ENCODE peak calls at places on chromosomes 6 and 20, in ten cellular contexts. B is adipocyte; E is aorta; L is CD8-positive, alpha-beta T cell; O is thoracic aorta; H is psoas muscle; T is ovary; R is dorsolateral prefrontal cortex; W is heart left ventricle; U is left ventricle myocardium inferior. C is an unnamed sample. For H3K27me3, the result is how much of the 10 kb centered on the place peaks cover.

GRCh38 chr6:119201486-119201885 is 123.0 kb upstream of the FAM184A start:
- DNase-seq in B (no peak), R (no peak), H (no peak), E (no peak), U (no peak), L (no peak), T (no peak), W (no peak), O (no peak), C (no peak)

GRCh38 chr6:143531720-143532504 is 20.4 kb upstream of the FUCA2 start:
- DNase-seq in O (no peak), L (no peak), R (no peak), T (no peak), H (no peak), U (no peak), B (no peak), W (no peak), E (no peak), C (no peak)

GRCh38 chr6:137415127-137415833 is 78.9 kb downstream of the OLIG3 start:
- DNase-seq in T (peak), H (peak), W (peak), O (no peak), E (peak), B (peak), L (peak), R (peak), U (peak), C (peak)

GRCh38 chr20:61684583-61685235 is 381.0 kb downstream of the TAF4 start:
- DNase-seq in W (no peak), B (no peak), O (no peak), H (no peak), L (no peak), R (no peak), E (no peak), U (no peak), T (no peak), C (peak)

GRCh38 chr6:30618270-30618787 is 689 bp downstream of the MRPS18B start:
- DNase-seq in H (no peak), E (peak), O (no peak), L (no peak), U (no peak), T (no peak), W (no peak), R (no peak), B (no peak), C (no peak)

GRCh38 chr6:120774275-120774674 is 560.0 kb downstream of the TBC1D32 start:
- DNase-seq in W (no peak), E (no peak), B (no peak), R (no peak), O (no peak), H (no peak), T (no peak), L (no peak), U (no peak), C (no peak)

GRCh38 chr20:48301189-48301588 is 515.9 kb upstream of the SULF2 start:
- DNase-seq in L (no peak), E (no peak), B (no peak), H (no peak), U (no peak), T (no peak), R (no peak), O (no peak), W (no peak), C (no peak)

GRCh38 chr6:39084506-39084905 is 30.5 kb downstream of the SAYSD1 start:
- DNase-seq in U (peak), R (no peak), W (no peak), E (no peak), B (no peak), T (no peak), O (no peak), L (no peak), H (no peak), C (peak)

GRCh38 chr6:139027620-139028182 is 844 bp upstream of the ABRACL start:
- DNase-seq in B (no peak), H (no peak), O (no peak), T (no peak), U (no peak), R (no peak), L (no peak), W (no peak), E (no peak), C (no peak)

GRCh38 chr20:23687986-23688385 is 852 bp downstream of the CST4 start:
- DNase-seq in R (no peak), O (no peak), B (no peak), E (no peak), U (no peak), H (no peak), T (no peak), W (no peak), L (no peak), C (no peak)

GRCh38 chr6:30824698-30825097 is 59.6 kb upstream of the DDR1 start:
- DNase-seq in L (no peak), W (no peak), H (no peak), E (no peak), T (no peak), R (no peak), U (no peak), B (no peak), O (no peak), C (no peak)

GRCh38 chr6:109705258-109705657 is 14.2 kb downstream of the FIG4 start:
- DNase-seq in U (peak), H (peak), L (peak), B (peak), R (peak), O (peak), T (peak), W (peak), E (peak), C (peak)

GRCh38 chr6:100657678-100658330 is 193.1 kb upstream of the SIM1 start:
- DNase-seq in T (no peak), E (no peak), B (peak), W (no peak), U (no peak), L (no peak), O (no peak), H (no peak), R (no peak), C (no peak)

GRCh38 chr20:25355191-25355590 is 35.4 kb downstream of the ABHD12 start:
- DNase-seq in O (no peak), T (no peak), R (no peak), U (no peak), B (no peak), W (no peak), L (no peak), E (no peak), H (no peak), C (no peak)

GRCh38 chr20:56845546-56846081 is 216.5 kb downstream of the TFAP2C start:
- DNase-seq in H (no peak), B (no peak), O (no peak), R (no peak), W (no peak), U (no peak), E (no peak), T (no peak), L (no peak), C (no peak)

GRCh38 chr6:158999154-158999668 is 791 bp downstream of the RSPH3 start:
- DNase-seq in B (no peak), L (no peak), O (no peak), W (no peak), H (no peak), U (no peak), E (peak), T (no peak), R (no peak), C (no peak)

GRCh38 chr6:27501187-27501586 is 28.3 kb upstream of the ZNF184 start:
- DNase-seq in W (no peak), B (no peak), E (no peak), O (no peak), T (no peak), R (no peak), H (no peak), U (no peak), L (no peak), C (no peak)
- H3K27me3 ChIP-seq in W (under half), B (under half), E (under half), O (under half), T (under half), R (half or more), H (under half), U (under half), L (under half), C (under half)

GRCh38 chr20:63295846-63296245 is 2.9 kb downstream of the COL20A1 start:
- DNase-seq in E (no peak), U (no peak), O (no peak), R (no peak), T (no peak), W (no peak), H (no peak), L (no peak), B (no peak), C (peak)

GRCh38 chr20:63294536-63294900 is 1.5 kb downstream of the COL20A1 start:
- DNase-seq in O (no peak), T (no peak), U (no peak), H (no peak), R (no peak), W (no peak), L (no peak), E (no peak), B (no peak), C (peak)

GRCh38 chr20:63293866-63294535 is 1.0 kb downstream of the COL20A1 start:
- DNase-seq in L (no peak), E (no peak), T (no peak), U (no peak), R (no peak), W (no peak), O (no peak), B (no peak), H (no peak), C (peak)

GRCh38 chr20:63295422-63295821 is 2.4 kb downstream of the COL20A1 start:
- DNase-seq in O (no peak), W (no peak), E (no peak), T (no peak), R (no peak), L (no peak), B (no peak), U (no peak), H (no peak), C (peak)

DNA sequence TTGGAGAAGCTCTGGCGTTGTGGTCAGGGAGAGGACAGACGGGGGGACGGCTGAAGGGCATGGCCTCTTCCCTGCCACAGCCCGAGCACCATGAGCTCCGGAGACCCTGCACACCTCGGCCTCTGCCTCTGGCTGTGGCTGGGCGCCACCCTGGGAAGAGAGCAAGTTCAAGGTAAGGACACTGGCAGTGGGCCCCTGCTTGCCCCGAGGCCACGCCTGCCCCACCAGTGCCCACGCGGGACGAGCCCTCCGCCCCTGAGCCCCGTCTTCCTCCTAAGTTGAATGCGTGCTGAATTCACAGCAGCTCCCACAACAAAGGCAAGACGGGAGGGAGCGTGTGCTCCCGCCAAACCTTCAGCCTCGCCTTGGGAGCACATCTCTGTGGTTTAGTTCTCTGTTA is 2.0 kb downstream of the COL20A1 start:
- DNase-seq in U (no peak), H (no peak), B (no peak), L (no peak), W (no peak), E (no peak), O (no peak), T (no peak), R (no peak), C (peak)
- H3K27me3 ChIP-seq in U (half or more), H (under half), B (under half), L (under half), W (half or more), E (under half), O (under half), T (under half), R (under half), C (under half)

GRCh38 chr20:62710886-62711702 is 2.5 kb downstream of the NTSR1 start:
- DNase-seq in U (no peak), L (peak), T (no peak), E (no peak), B (no peak), O (no peak), H (no peak), R (no peak), W (no peak), C (peak)

GRCh38 chr20:62709537-62709905 is 885 bp downstream of the NTSR1 start:
- DNase-seq in U (no peak), W (no peak), H (no peak), R (no peak), T (no peak), O (no peak), E (no peak), B (no peak), L (no peak), C (peak)

GRCh38 chr20:62711703-62712101 is 3.1 kb downstream of the NTSR1 start:
- DNase-seq in H (no peak), R (no peak), L (no peak), E (no peak), O (no peak), U (no peak), W (no peak), B (no peak), T (peak), C (no peak)

GRCh38 chr20:62708591-62709536 is at the start of gene NTSR1:
- DNase-seq in E (no peak), O (no peak), W (no peak), H (no peak), B (peak), U (no peak), T (no peak), L (no peak), R (no peak), C (peak)

GRCh38 chr20:62710221-62710885 is 1.7 kb downstream of the NTSR1 start:
- DNase-seq in W (no peak), E (no peak), H (no peak), O (no peak), L (no peak), B (no peak), U (no peak), R (no peak), T (no peak), C (peak)
- H3K27me3 ChIP-seq in W (half or more), E (under half), H (under half), O (under half), L (under half), B (under half), U (half or more), R (under half), T (under half), C (under half)

GRCh38 chr20:615494-615893 is 5.4 kb upstream of the TCF15 start:
- DNase-seq in B (no peak), R (no peak), U (no peak), T (no peak), O (no peak), H (no peak), W (no peak), E (no peak), L (no peak), C (no peak)
- H3K27me3 ChIP-seq in B (under half), R (half or more), U (under half), T (under half), O (under half), H (under half), W (under half), E (under half), L (under half), C (under half)

GRCh38 chr20:33026779-33027759 is 4.4 kb upstream of the BPIFB6 start:
- DNase-seq in T (no peak), R (no peak), E (no peak), U (no peak), H (no peak), B (no peak), L (no peak), W (no peak), O (no peak), C (no peak)
- H3K27me3 ChIP-seq in T (under half), R (under half), E (under half), U (under half), H (under half), B (half or more), L (under half), W (under half), O (under half), C (under half)

DNA sequence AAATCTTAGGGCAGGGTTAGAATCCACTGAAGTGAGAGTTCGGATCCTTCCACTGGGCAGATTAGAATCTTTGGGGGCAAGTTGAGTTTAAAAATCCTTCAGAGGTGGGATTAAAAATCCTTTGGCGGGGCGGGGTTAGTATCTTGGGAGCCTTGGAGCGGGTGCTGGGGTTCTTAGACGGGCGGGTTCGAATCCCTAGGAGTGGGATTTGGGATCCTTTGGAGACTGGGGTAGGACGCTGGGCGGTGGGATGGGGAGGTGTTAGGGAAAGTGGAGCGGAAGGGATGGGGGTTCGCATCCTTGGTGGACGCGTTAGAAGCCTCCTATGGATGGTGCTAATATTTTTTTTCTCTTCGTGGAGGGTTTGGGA is 337 bp upstream of the HCK start:
- DNase-seq in B (no peak), T (no peak), U (no peak), R (no peak), E (peak), H (no peak), O (no peak), L (no peak), W (no peak), C (no peak)
- H3K27me3 ChIP-seq in B (half or more), T (under half), U (half or more), R (under half), E (under half), H (under half), O (under half), L (under half), W (half or more), C (under half)

DNA sequence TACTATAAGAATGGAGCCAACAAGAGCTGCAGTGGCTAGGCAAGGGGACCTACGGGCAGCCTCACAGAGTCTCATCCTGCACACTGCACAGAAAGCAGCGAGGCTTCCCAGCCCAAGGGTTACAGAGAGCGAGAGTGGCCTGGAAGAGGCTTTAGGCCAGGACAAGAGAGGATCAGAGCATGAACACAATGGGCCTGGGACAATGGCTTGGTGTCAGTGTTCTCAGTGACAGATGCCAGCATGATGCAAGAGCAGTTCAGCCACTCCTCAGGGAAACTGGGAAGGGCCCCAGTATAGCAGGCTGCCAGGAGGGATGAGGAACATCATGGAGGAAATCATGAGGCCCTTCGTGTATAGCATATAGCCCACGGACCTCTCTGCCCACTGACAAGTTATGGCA is 108.0 kb downstream of the NUS1 start:
- DNase-seq in U (no peak), B (no peak), R (no peak), L (no peak), H (no peak), O (no peak), W (no peak), T (no peak), E (no peak), C (no peak)
- H3K27me3 ChIP-seq in U (under half), B (under half), R (under half), L (under half), H (under half), O (under half), W (under half), T (under half), E (under half), C (under half)

GRCh38 chr20:19565721-19566120 is 192.3 kb upstream of the RIN2 start:
- DNase-seq in R (no peak), B (no peak), U (no peak), L (no peak), E (no peak), O (no peak), W (no peak), T (no peak), H (no peak), C (no peak)
- H3K27me3 ChIP-seq in R (under half), B (under half), U (under half), L (under half), E (under half), O (under half), W (under half), T (under half), H (under half), C (under half)

DNA sequence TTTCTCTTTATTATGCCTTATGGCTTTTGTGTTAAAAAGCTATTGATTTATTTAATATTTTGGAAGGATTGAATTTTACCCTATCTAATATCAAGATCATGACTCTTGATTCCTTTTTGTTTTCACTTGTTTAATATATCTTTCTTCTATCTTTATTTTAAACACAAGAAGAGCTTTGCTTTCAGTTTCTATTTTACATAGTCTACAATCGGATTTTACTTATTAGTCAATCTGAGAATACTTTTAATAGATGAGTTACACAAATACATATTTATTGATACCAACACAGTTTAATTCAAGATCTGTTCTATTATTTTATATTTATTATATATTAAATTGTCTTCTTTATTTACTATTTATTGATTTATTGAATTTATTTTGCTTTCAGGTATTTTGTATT is 218.8 kb downstream of the ESR1 start:
- DNase-seq in H (no peak), T (no peak), O (no peak), U (no peak), L (no peak), B (peak), W (no peak), E (no peak), R (no peak), C (no peak)
- H3K27me3 ChIP-seq in H (under half), T (under half), O (under half), U (under half), L (under half), B (under half), W (under half), E (under half), R (under half), C (under half)

C was measured in right cardiac atrium.